ENCODE peak calls at places on chromosomes 4 and X, in eight cellular contexts. One of them, this sample, is unnamed.

GRCh38 chr4:69071286-69071685 is 25.0 kb upstream of the UGT2B7 start:
- DNase-seq in NCI-H1092: no peak
- DNase-seq in NCI-H1694 treated with DMSO at 0.1 percent for 48 hours: no peak
- DNase-seq in ecto neural progenitor cell: no peak
- DNase-seq in RPMI8226: no peak
- DNase-seq in CD8-positive, alpha-beta T cell: no peak
- DNase-seq in GM13977: no peak
- DNase-seq in dorsolateral prefrontal cortex: no peak
- DNase-seq in this sample: no peak

GRCh38 chr4:85028910-85029309 is 62.4 kb upstream of the WDFY3 start:
- DNase-seq in NCI-H1092: peak; percentile 13
- DNase-seq in NCI-H1694 treated with DMSO at 0.1 percent for 48 hours: peak; percentile 15
- DNase-seq in ecto neural progenitor cell: no peak
- DNase-seq in RPMI8226: no peak
- DNase-seq in CD8-positive, alpha-beta T cell: no peak
- DNase-seq in GM13977: no peak
- DNase-seq in dorsolateral prefrontal cortex: no peak
- DNase-seq in this sample: no peak

GRCh38 chr4:64766565-64766964 is 357.3 kb upstream of the TECRL start:
- DNase-seq in NCI-H1092: no peak
- DNase-seq in NCI-H1694 treated with DMSO at 0.1 percent for 48 hours: no peak
- DNase-seq in ecto neural progenitor cell: no peak
- DNase-seq in RPMI8226: no peak
- DNase-seq in CD8-positive, alpha-beta T cell: no peak
- DNase-seq in GM13977: no peak
- DNase-seq in dorsolateral prefrontal cortex: no peak
- DNase-seq in this sample: no peak

GRCh38 chrX:71103110-71103983 is 3.2 kb downstream of the CXorf65 start:
- DNase-seq in NCI-H1092: no peak
- DNase-seq in NCI-H1694 treated with DMSO at 0.1 percent for 48 hours: no peak
- DNase-seq in ecto neural progenitor cell: peak; percentile 55
- DNase-seq in RPMI8226: peak; percentile 16
- DNase-seq in CD8-positive, alpha-beta T cell: no peak
- DNase-seq in GM13977: peak; percentile 54
- DNase-seq in dorsolateral prefrontal cortex: no peak
- DNase-seq in this sample: no peak

GRCh38 chr4:48949518-48950207 is 36.4 kb upstream of the CWH43 start:
- DNase-seq in NCI-H1092: no peak
- DNase-seq in NCI-H1694 treated with DMSO at 0.1 percent for 48 hours: no peak
- DNase-seq in ecto neural progenitor cell: no peak
- DNase-seq in RPMI8226: no peak
- DNase-seq in CD8-positive, alpha-beta T cell: no peak
- DNase-seq in GM13977: no peak
- DNase-seq in dorsolateral prefrontal cortex: no peak
- DNase-seq in this sample: no peak

GRCh38 chr4:81030617-81031388 is at the start of gene BMP3:
- DNase-seq in NCI-H1092: no peak
- DNase-seq in NCI-H1694 treated with DMSO at 0.1 percent for 48 hours: no peak
- DNase-seq in ecto neural progenitor cell: peak; percentile 66
- DNase-seq in RPMI8226: no peak
- DNase-seq in CD8-positive, alpha-beta T cell: no peak
- DNase-seq in GM13977: no peak
- DNase-seq in dorsolateral prefrontal cortex: no peak
- DNase-seq in this sample: no peak

GRCh38 chr4:169042608-169043007 is 32.6 kb upstream of the CBR4 start:
- DNase-seq in NCI-H1092: no peak
- DNase-seq in NCI-H1694 treated with DMSO at 0.1 percent for 48 hours: no peak
- DNase-seq in ecto neural progenitor cell: no peak
- DNase-seq in RPMI8226: no peak
- DNase-seq in CD8-positive, alpha-beta T cell: no peak
- DNase-seq in GM13977: no peak
- DNase-seq in dorsolateral prefrontal cortex: no peak
- DNase-seq in this sample: no peak

GRCh38 chr4:105276361-105276760 is 129.7 kb downstream of the TET2 start:
- DNase-seq in NCI-H1092: no peak
- DNase-seq in NCI-H1694 treated with DMSO at 0.1 percent for 48 hours: no peak
- DNase-seq in ecto neural progenitor cell: no peak
- DNase-seq in RPMI8226: no peak
- DNase-seq in CD8-positive, alpha-beta T cell: no peak
- DNase-seq in GM13977: no peak
- DNase-seq in dorsolateral prefrontal cortex: no peak
- DNase-seq in this sample: no peak

GRCh38 chrX:154799554-154800348 is 5.5 kb downstream of the MPP1 start:
- DNase-seq in NCI-H1092: peak; percentile 94
- DNase-seq in NCI-H1694 treated with DMSO at 0.1 percent for 48 hours: no peak
- DNase-seq in ecto neural progenitor cell: peak; percentile 59
- DNase-seq in RPMI8226: no peak
- DNase-seq in CD8-positive, alpha-beta T cell: no peak
- DNase-seq in GM13977: no peak
- DNase-seq in dorsolateral prefrontal cortex: no peak
- DNase-seq in this sample: no peak

GRCh38 chrX:34879361-34879760 is 63.2 kb upstream of the FAM47B start:
- DNase-seq in NCI-H1092: no peak
- DNase-seq in NCI-H1694 treated with DMSO at 0.1 percent for 48 hours: no peak
- DNase-seq in ecto neural progenitor cell: no peak
- DNase-seq in RPMI8226: no peak
- DNase-seq in CD8-positive, alpha-beta T cell: no peak
- DNase-seq in GM13977: no peak
- DNase-seq in dorsolateral prefrontal cortex: no peak
- DNase-seq in this sample: no peak

GRCh38 chrX:109732319-109732779 is 708 bp downstream of the ACSL4 start:
- DNase-seq in NCI-H1092: no peak
- DNase-seq in NCI-H1694 treated with DMSO at 0.1 percent for 48 hours: peak; percentile 8
- DNase-seq in ecto neural progenitor cell: no peak
- DNase-seq in RPMI8226: peak; percentile 30
- DNase-seq in CD8-positive, alpha-beta T cell: no peak
- DNase-seq in GM13977: peak; percentile 22
- DNase-seq in dorsolateral prefrontal cortex: no peak
- DNase-seq in this sample: peak; percentile 16